ENCODE peak calls at places on chromosomes 1 and 21, in seven cellular contexts. P, Z, R, K, F, U and X are unnamed samples.

GRCh38 chr1:247172956-247173355 is 1.1 kb upstream of the ZNF124 start:
- DNase-seq in P (no peak), Z (no peak), R (no peak), K (no peak), F (no peak), U (no peak), X (no peak)

GRCh38 chr21:32807717-32808380 is 36.3 kb upstream of the PAXBP1 start:
- DNase-seq in P (no peak), Z (no peak), R (no peak), K (no peak), F (peak), U (peak), X (no peak)

GRCh38 chr1:235710665-235711064 is 61.1 kb upstream of the GNG4 start:
- DNase-seq in P (no peak), Z (no peak), R (no peak), K (no peak), F (no peak), U (no peak), X (no peak)

GRCh38 chr1:201447911-201448871 is 20.8 kb downstream of the PHLDA3 start:
- DNase-seq in P (peak), Z (peak), R (peak), K (peak), F (peak), U (peak), X (peak)

GRCh38 chr1:154851392-154852177 is 18.5 kb downstream of the KCNN3 start:
- DNase-seq in P (peak), Z (no peak), R (no peak), K (no peak), F (no peak), U (no peak), X (no peak)

GRCh38 chr1:33099290-33100118 is 18.6 kb downstream of the AZIN2 start:
- DNase-seq in P (peak), Z (peak), R (peak), K (peak), F (peak), U (peak), X (peak)

GRCh38 chr1:55321947-55322346 is 106.8 kb upstream of the USP24 start:
- DNase-seq in P (no peak), Z (no peak), R (no peak), K (no peak), F (peak), U (no peak), X (no peak)

GRCh38 chr1:231162300-231162969 is 577 bp downstream of the TRIM67 start:
- DNase-seq in P (peak), Z (no peak), R (no peak), K (no peak), F (peak), U (peak), X (no peak)

GRCh38 chr1:195886000-195886399 is 722.2 kb downstream of the KCNT2 start:
- DNase-seq in P (no peak), Z (no peak), R (no peak), K (no peak), F (no peak), U (peak), X (no peak)

GRCh38 chr1:21931171-21932093 is 5.7 kb downstream of the HSPG2 start:
- DNase-seq in P (peak), Z (no peak), R (peak), K (peak), F (peak), U (peak), X (no peak)

GRCh38 chr1:92784051-92784638 is 763 bp downstream of the EVI5 start:
- DNase-seq in P (peak), Z (no peak), R (peak), K (no peak), F (peak), U (peak), X (peak)

GRCh38 chr21:37970548-37970947 is 54.3 kb upstream of the KCNJ6 start:
- DNase-seq in P (no peak), Z (no peak), R (no peak), K (no peak), F (no peak), U (no peak), X (no peak)

GRCh38 chr1:21383785-21384401 is 56.0 kb upstream of the NBPF3 start:
- DNase-seq in P (no peak), Z (no peak), R (no peak), K (no peak), F (peak), U (no peak), X (no peak)

GRCh38 chr1:3275471-3276340 is 178.8 kb upstream of the ARHGEF16 start:
- DNase-seq in P (no peak), Z (no peak), R (no peak), K (peak), F (peak), U (no peak), X (no peak)

GRCh38 chr1:21165632-21166031 is 11.1 kb downstream of the EIF4G3 start:
- DNase-seq in P (no peak), Z (no peak), R (no peak), K (no peak), F (no peak), U (no peak), X (no peak)

GRCh38 chr1:3772027-3772714 is 378 bp upstream of the SMIM1 start:
- DNase-seq in P (peak), Z (peak), R (peak), K (peak), F (peak), U (peak), X (peak)

GRCh38 chr1:214402583-214403216 is 121.7 kb downstream of the SMYD2 start:
- DNase-seq in P (no peak), Z (no peak), R (no peak), K (no peak), F (peak), U (no peak), X (no peak)

GRCh38 chr21:44966135-44967081 is 26.6 kb downstream of the SLX9 start:
- DNase-seq in P (peak), Z (no peak), R (no peak), K (no peak), F (peak), U (no peak), X (no peak)

GRCh38 chr1:115593365-115594259 is 48.2 kb upstream of the VANGL1 start:
- DNase-seq in P (no peak), Z (no peak), R (no peak), K (no peak), F (peak), U (no peak), X (no peak)

GRCh38 chr1:6960291-6960758 is 175.1 kb downstream of the CAMTA1 start:
- DNase-seq in P (peak), Z (no peak), R (no peak), K (no peak), F (peak), U (peak), X (no peak)

GRCh38 chr1:204341380-204341779 is 18.3 kb downstream of the PLEKHA6 start:
- DNase-seq in P (no peak), Z (no peak), R (no peak), K (no peak), F (peak), U (no peak), X (no peak)

GRCh38 chr1:204894031-204894430 is 23.4 kb downstream of the NFASC start:
- DNase-seq in P (no peak), Z (no peak), R (no peak), K (no peak), F (peak), U (no peak), X (no peak)

GRCh38 chr1:246497331-246497915 is 9.7 kb downstream of the SMYD3 start:
- DNase-seq in P (no peak), Z (no peak), R (no peak), K (no peak), F (peak), U (peak), X (no peak)

GRCh38 chr1:228163004-228163753 is 2.4 kb upstream of the IBA57 start:
- DNase-seq in P (peak), Z (no peak), R (peak), K (no peak), F (peak), U (peak), X (no peak)

GRCh38 chr1:109959974-109960744 is 24.4 kb upstream of the AHCYL1 start:
- DNase-seq in P (no peak), Z (no peak), R (no peak), K (no peak), F (peak), U (peak), X (no peak)

GRCh38 chr1:93979718-93980319 is 70.6 kb upstream of the GCLM start:
- DNase-seq in P (no peak), Z (no peak), R (no peak), K (peak), F (peak), U (no peak), X (no peak)